ENCODE peak calls at places on chromosomes 1 and 21, in seven cellular contexts. W is thoracic aorta; Z is AG09319; X is brain microvascular endothelial cell; T is T47D; U is left cardiac atrium; C is activated T-cell treated with anti-CD3 and anti-CD28 coated beads, Interleukin-2, amount 50 U/mL, for 4 hours. V is an unnamed sample.

GRCh38 chr1:193740762-193741161 is 554.3 kb upstream of the B3GALT2 start:
- DNase-seq in W (no peak), Z (no peak), X (no peak), T (no peak), U (no peak), C (no peak), V (no peak)

GRCh38 chr1:205407970-205408369 is 13.9 kb downstream of the LEMD1 start:
- DNase-seq in W (no peak), Z (no peak), X (no peak), T (no peak), U (no peak), C (no peak), V (no peak)

GRCh38 chr1:234977891-234978396 is 150.7 kb downstream of the TOMM20 start:
- DNase-seq in W (no peak), Z (no peak), X (no peak), T (no peak), U (no peak), C (no peak), V (no peak)

GRCh38 chr1:10252508-10252907 is 42.1 kb downstream of the KIF1B start:
- DNase-seq in W (no peak), Z (no peak), X (peak; percentile 34), T (no peak), U (no peak), C (no peak), V (peak; percentile 65)

GRCh38 chr21:29256125-29256895 is 42.4 kb upstream of the BACH1 start:
- DNase-seq in W (no peak), Z (no peak), X (no peak), T (no peak), U (no peak), C (no peak), V (peak; percentile 87)

GRCh38 chr1:246959944-246960693 is 28.4 kb upstream of the AHCTF1 start:
- DNase-seq in W (no peak), Z (no peak), X (no peak), T (no peak), U (no peak), C (no peak), V (no peak)

GRCh38 chr1:105608713-105609112 is 1447.8 kb upstream of the PRMT6 start:
- DNase-seq in W (no peak), Z (peak; percentile 1), X (peak; percentile 13), T (no peak), U (no peak), C (no peak), V (peak; percentile 41)

GRCh38 chr21:43609501-43610340 is 49.6 kb downstream of the HSF2BP start:
- DNase-seq in W (no peak), Z (no peak), X (peak; percentile 69), T (no peak), U (peak; percentile 39), C (no peak), V (peak; percentile 81)

GRCh38 chr1:17075470-17076255 is 21.8 kb upstream of the SDHB start:
- DNase-seq in W (no peak), Z (no peak), X (no peak), T (no peak), U (no peak), C (no peak), V (peak; percentile 72)

GRCh38 chr1:30919025-30919881 is 10.7 kb upstream of the SDC3 start:
- DNase-seq in W (no peak), Z (no peak), X (peak; percentile 36), T (no peak), U (no peak), C (no peak), V (peak; percentile 50)

GRCh38 chr1:170162385-170163226 is 16.8 kb downstream of the NTMT2 start:
- DNase-seq in W (peak; percentile 22), Z (peak; percentile 60), X (peak; percentile 94), T (no peak), U (peak; percentile 57), C (no peak), V (peak; percentile 23)

GRCh38 chr1:3124246-3124645 is 55.2 kb downstream of the PRDM16 start:
- DNase-seq in W (no peak), Z (no peak), X (no peak), T (no peak), U (no peak), C (no peak), V (no peak)

GRCh38 chr1:47837866-47838561 is 159.2 kb downstream of the TRABD2B start:
- DNase-seq in W (no peak), Z (no peak), X (no peak), T (no peak), U (no peak), C (no peak), V (no peak)

GRCh38 chr1:161092621-161093028 is 3.3 kb upstream of the NECTIN4 start:
- DNase-seq in W (no peak), Z (no peak), X (peak; percentile 35), T (peak; percentile 55), U (no peak), C (peak; percentile 40), V (peak; percentile 94)

GRCh38 chr1:145960468-145961108 is 2.8 kb upstream of the LIX1L start:
- DNase-seq in W (peak; percentile 33), Z (no peak), X (no peak), T (no peak), U (peak; percentile 88), C (peak; percentile 26), V (peak; percentile 46)

GRCh38 chr1:206787956-206788355 is 15.7 kb upstream of the IL10 start:
- DNase-seq in W (no peak), Z (no peak), X (no peak), T (no peak), U (no peak), C (no peak), V (no peak)

GRCh38 chr1:91166106-91166712 is 144.4 kb upstream of the ZNF644 start:
- DNase-seq in W (no peak), Z (peak; percentile 4), X (peak; percentile 33), T (peak; percentile 13), U (peak; percentile 51), C (peak; percentile 11), V (peak; percentile 72)

GRCh38 chr1:93636712-93637111 is 44.9 kb downstream of the BCAR3 start:
- DNase-seq in W (no peak), Z (no peak), X (no peak), T (no peak), U (no peak), C (no peak), V (no peak)